ENCODE peak calls at places on chromosomes 5 and 9, in four cellular contexts. A is AG10803, M is NCI-H1092, J is PC-9. B is an unnamed sample.

GRCh38 chr9:105662184-105663104 is at the start of gene TAL2:
- DNase-seq in A (no peak), M (no peak), J (no peak), B (peak)

GRCh38 chr5:132496631-132497487 is 6.3 kb upstream of the IRF1 start:
- DNase-seq in J (peak), M (peak), A (peak), B (peak)

GRCh38 chr9:6068983-6069382 is 53.6 kb upstream of the RANBP6 start:
- DNase-seq in M (no peak), A (no peak), J (no peak), B (no peak)

GRCh38 chr5:172004824-172005237 is 1.6 kb downstream of the FBXW11 start:
- DNase-seq in A (peak), M (no peak), J (no peak), B (peak)

GRCh38 chr5:137615171-137615775 is 116.1 kb upstream of the SPOCK1 start:
- DNase-seq in A (no peak), M (no peak), J (no peak), B (no peak)

GRCh38 chr9:88691811-88692210 is 156.8 kb downstream of the NXNL2 start:
- DNase-seq in A (peak), J (no peak), M (no peak), B (peak)

GRCh38 chr5:172958268-172959046 is 767 bp upstream of the RPL26L1 start:
- DNase-seq in J (peak), A (peak), M (peak), B (peak)

GRCh38 chr9:124140941-124141568 is 116.7 kb upstream of the NEK6 start:
- DNase-seq in J (no peak), A (no peak), M (no peak), B (peak)

GRCh38 chr9:38229123-38229829 is 160.2 kb upstream of the SHB start:
- DNase-seq in A (no peak), M (no peak), J (no peak), B (no peak)

GRCh38 chr9:114860187-114860586 is 54.3 kb upstream of the TNFSF15 start:
- DNase-seq in J (no peak), A (no peak), M (no peak), B (no peak)

GRCh38 chr5:128965011-128965637 is at the start of gene SLC27A6:
- DNase-seq in M (no peak), A (no peak), J (no peak), B (peak)

GRCh38 chr5:1799110-1799601 is 481 bp downstream of the MRPL36 start:
- DNase-seq in A (peak), M (no peak), J (no peak), B (no peak)

GRCh38 chr5:147427784-147428401 is 82.0 kb downstream of the DPYSL3 start:
- DNase-seq in A (peak), M (no peak), J (no peak), B (no peak)

GRCh38 chr5:54310433-54311177 is at the start of gene ARL15:
- DNase-seq in J (peak), M (peak), A (peak), B (peak)

GRCh38 chr5:87526131-87526530 is 113.4 kb upstream of the CCNH start:
- DNase-seq in J (no peak), A (no peak), M (no peak), B (no peak)

GRCh38 chr9:70593241-70593640 is 178.8 kb upstream of the KLF9 start:
- DNase-seq in M (no peak), J (no peak), A (no peak), B (no peak)

GRCh38 chr9:124454296-124454695 is 4.0 kb downstream of the ADGRD2 start:
- DNase-seq in A (no peak), J (no peak), M (no peak), B (no peak)

GRCh38 chr9:119052339-119053030 is 316.8 kb downstream of the BRINP1 start:
- DNase-seq in A (no peak), M (no peak), J (no peak), B (no peak)

GRCh38 chr5:135827965-135828792 is 6.3 kb upstream of the SLC25A48 start:
- DNase-seq in J (no peak), M (no peak), A (no peak), B (no peak)

GRCh38 chr5:18985397-18985796 is 1002.6 kb downstream of the CDH18 start:
- DNase-seq in M (no peak), J (no peak), A (no peak), B (no peak)

GRCh38 chr9:96256800-96257199 is 45.2 kb downstream of the HSD17B3 start:
- DNase-seq in J (no peak), M (no peak), A (no peak), B (no peak)

GRCh38 chr5:165321912-165322311 is 1816.5 kb downstream of the MAT2B start:
- DNase-seq in A (no peak), M (no peak), J (no peak), B (peak)

GRCh38 chr9:107274953-107275422 is 8.1 kb upstream of the RAD23B start:
- DNase-seq in A (peak), J (peak), M (no peak), B (peak)

GRCh38 chr5:179870403-179870903 is 11.8 kb upstream of the MRNIP start:
- DNase-seq in A (no peak), M (peak), J (no peak), B (peak)

GRCh38 chr5:137741718-137742117 is 5.8 kb upstream of the KLHL3 start:
- DNase-seq in A (no peak), J (no peak), M (peak), B (no peak)

B was measured in trophoblast cell.